ENCODE peak calls at places on chromosomes 12 and 14, in six cellular contexts. E is DND-41, X is tibial artery, Z is GM12878, H is heart right ventricle, Q is MM.1S. W is an unnamed sample.

GRCh38 chr14:104897286-104898194 is 27.1 kb upstream of the PLD4 start:
- DNase-seq in E (no peak), X (no peak), Z (no peak), H (no peak), Q (no peak), W (no peak)

GRCh38 chr12:127214196-127214595 is 1052.8 kb upstream of the TMEM132C start:
- DNase-seq in E (no peak), X (no peak), Z (no peak), H (no peak), Q (no peak), W (no peak)

GRCh38 chr12:43692064-43692463 is 66.5 kb downstream of the PUS7L start:
- DNase-seq in E (no peak), X (no peak), Z (no peak), H (no peak), Q (no peak), W (no peak)

GRCh38 chr14:98754343-98755025 is 517.5 kb downstream of the BCL11B start:
- DNase-seq in E (no peak), X (peak; percentile 24), Z (no peak), H (no peak), Q (no peak), W (no peak)

GRCh38 chr14:63759454-63759853 is 31.6 kb upstream of the SGPP1 start:
- DNase-seq in E (peak; percentile 66), X (no peak), Z (peak; percentile 38), H (no peak), Q (peak; percentile 48), W (no peak)

GRCh38 chr12:69810870-69811498 is 14.0 kb upstream of the MYRFL start:
- DNase-seq in E (no peak), X (no peak), Z (no peak), H (no peak), Q (no peak), W (no peak)

GRCh38 chr12:11635341-11635740 is 14.1 kb upstream of the ETV6 start:
- DNase-seq in E (no peak), X (no peak), Z (no peak), H (no peak), Q (no peak), W (no peak)

GRCh38 chr12:53299454-53300180 is at the start of gene MYG1:
- DNase-seq in E (peak; percentile 93), X (peak; percentile 80), Z (peak; percentile 43), H (peak; percentile 84), Q (peak; percentile 91), W (peak; percentile 52)

GRCh38 chr12:108511633-108512540 is 3.2 kb upstream of the FICD start:
- DNase-seq in E (peak; percentile 79), X (peak; percentile 78), Z (peak; percentile 78), H (peak; percentile 59), Q (peak; percentile 72), W (peak; percentile 63)

GRCh38 chr14:35571598-35571997 is 37.6 kb downstream of the INSM2 start:
- DNase-seq in E (no peak), X (no peak), Z (no peak), H (no peak), Q (peak; percentile 53), W (no peak)

GRCh38 chr12:45577844-45578399 is 151.6 kb upstream of the ARID2 start:
- DNase-seq in E (no peak), X (no peak), Z (no peak), H (no peak), Q (no peak), W (no peak)

GRCh38 chr12:49109631-49110172 is 945 bp downstream of the LMBR1L start:
- DNase-seq in E (no peak), X (no peak), Z (no peak), H (no peak), Q (no peak), W (no peak)

GRCh38 chr14:86057018-86057667 is 527.2 kb downstream of the FLRT2 start:
- DNase-seq in E (peak; percentile 49), X (no peak), Z (no peak), H (no peak), Q (peak; percentile 7), W (peak; percentile 16)

DNA sequence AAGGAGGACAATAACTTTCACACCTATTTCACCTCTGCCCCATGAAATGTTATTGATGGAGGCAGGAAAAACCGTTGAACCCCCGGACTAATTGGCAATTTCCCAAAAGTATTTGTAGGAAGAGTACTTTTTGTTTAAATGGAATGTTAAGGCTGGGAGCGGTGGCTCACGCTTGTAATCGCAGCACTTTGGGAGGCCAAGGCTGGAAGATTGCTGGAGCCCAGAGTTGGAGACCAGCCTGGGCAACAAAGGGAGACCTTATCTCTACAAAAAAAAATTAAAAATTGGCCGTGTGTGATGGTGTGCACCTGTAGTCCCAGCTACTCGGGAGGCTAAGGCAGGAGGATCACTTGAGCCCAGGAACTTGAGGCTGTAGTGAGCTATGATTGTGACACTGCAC is 26.0 kb upstream of the SPTLC2 start:
- DNase-seq in E (no peak), X (no peak), Z (no peak), H (no peak), Q (no peak), W (no peak)
- H3K4me3 ChIP-seq in E (no peak overlapping the region), X (peak overlapping the region; percentile 54), Z (peak overlapping the region; percentile 62), H (peak overlapping the region; percentile 57), Q (peak overlapping the region; percentile 55), W (peak overlapping the region; percentile 63)

GRCh38 chr14:103103461-103104388 is 9.2 kb downstream of the EXOC3L4 start:
- DNase-seq in E (peak; percentile 46), X (no peak), Z (no peak), H (no peak), Q (no peak), W (no peak)

GRCh38 chr14:103100281-103101121 is 6.0 kb downstream of the EXOC3L4 start:
- DNase-seq in E (no peak), X (no peak), Z (no peak), H (no peak), Q (peak; percentile 12), W (no peak)

GRCh38 chr14:103101257-103101963 is 6.9 kb downstream of the EXOC3L4 start:
- DNase-seq in E (no peak), X (no peak), Z (no peak), H (no peak), Q (no peak), W (no peak)

GRCh38 chr14:103102689-103103260 is 8.2 kb downstream of the EXOC3L4 start:
- DNase-seq in E (no peak), X (no peak), Z (no peak), H (no peak), Q (no peak), W (no peak)

GRCh38 chr14:103101964-103102688 is 7.6 kb downstream of the EXOC3L4 start:
- DNase-seq in E (no peak), X (no peak), Z (no peak), H (no peak), Q (no peak), W (no peak)
- H3K27me3 ChIP-seq in E (no peaks in the 10 kb centered on the region), X (peaks cover 89% of the 10 kb centered on the region), Z (peaks cover 11% of the 10 kb centered on the region), H (peaks cover 48% of the 10 kb centered on the region), Q (peaks cover 8% of the 10 kb centered on the region), W (peaks cover 44% of the 10 kb centered on the region)

GRCh38 chr12:56520025-56520810 is 1.4 kb upstream of the RBMS2 start:
- DNase-seq in E (no peak), X (no peak), Z (no peak), H (peak; percentile 64), Q (no peak), W (no peak)
- H3K27ac ChIP-seq in E (no peak overlapping the region), X (peak overlapping the region; percentile 89), Z (no peak overlapping the region), H (peak overlapping the region; percentile 95), Q (no peak overlapping the region), W (peak overlapping the region; percentile 81)

GRCh38 chr14:77589099-77589498 is 27.3 kb downstream of the SPTLC2 start:
- DNase-seq in E (no peak), X (no peak), Z (no peak), H (no peak), Q (no peak), W (no peak)

GRCh38 chr14:77593501-77593911 is 22.9 kb downstream of the SPTLC2 start:
- DNase-seq in E (no peak), X (no peak), Z (peak; percentile 52), H (no peak), Q (no peak), W (no peak)

GRCh38 chr14:77590845-77591506 is 25.5 kb downstream of the SPTLC2 start:
- DNase-seq in E (no peak), X (no peak), Z (no peak), H (no peak), Q (no peak), W (no peak)
- H3K4me3 ChIP-seq in E (no peak overlapping the region), X (no peak overlapping the region), Z (no peak overlapping the region), H (peak overlapping the region; percentile 25), Q (no peak overlapping the region), W (no peak overlapping the region)

GRCh38 chr14:23409475-23409874 is 1.4 kb upstream of the MYH6 start:
- DNase-seq in E (no peak), X (no peak), Z (no peak), H (no peak), Q (no peak), W (no peak)

GRCh38 chr14:23408307-23408630 is 196 bp upstream of the MYH6 start:
- DNase-seq in E (no peak), X (no peak), Z (no peak), H (no peak), Q (no peak), W (no peak)

GRCh38 chr14:23407516-23408306 is at the start of gene MYH6:
- DNase-seq in E (no peak), X (no peak), Z (no peak), H (no peak), Q (no peak), W (no peak)

GRCh38 chr14:23411563-23412525 is 3.8 kb upstream of the MYH6 start:
- DNase-seq in E (no peak), X (no peak), Z (no peak), H (no peak), Q (no peak), W (no peak)

GRCh38 chr14:23409966-23410635 is 2.0 kb upstream of the MYH6 start:
- DNase-seq in E (no peak), X (no peak), Z (no peak), H (peak; percentile 57), Q (no peak), W (no peak)
- H3K27me3 ChIP-seq in E (peaks cover 18% of the 10 kb centered on the region), X (peaks cover 47% of the 10 kb centered on the region), Z (peaks cover 3% of the 10 kb centered on the region), H (no peaks in the 10 kb centered on the region), Q (peaks cover 46% of the 10 kb centered on the region), W (no peaks in the 10 kb centered on the region)

DNA sequence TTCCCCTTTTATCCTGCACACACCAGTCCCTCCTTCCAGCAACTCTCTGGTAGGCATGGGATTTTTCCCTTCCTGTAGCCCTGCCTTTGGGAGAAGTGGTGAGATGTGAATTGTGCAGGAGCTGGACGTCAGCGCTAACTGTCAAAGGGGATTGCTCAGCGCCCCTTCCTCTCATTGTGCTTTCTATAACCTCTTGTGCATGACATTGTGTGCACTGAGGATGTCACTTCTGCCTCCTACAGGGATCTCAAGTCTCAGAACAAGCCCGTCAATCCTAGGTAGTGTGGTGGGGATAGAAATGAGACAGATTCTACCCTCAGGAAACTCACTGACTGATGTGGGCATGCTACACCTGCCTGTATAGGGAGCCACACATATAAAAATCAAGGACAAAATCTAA is 8.7 kb downstream of the KCNA5 start:
- DNase-seq in E (no peak), X (no peak), Z (no peak), H (no peak), Q (no peak), W (no peak)
- H3K27ac ChIP-seq in E (no peak overlapping the region), X (no peak overlapping the region), Z (peak overlapping the region; percentile 18), H (no peak overlapping the region), Q (no peak overlapping the region), W (no peak overlapping the region)

W was measured in tibial nerve.